ENCODE peak calls at places on chromosomes 7 and 10, in five cellular contexts. F is K562, G is upper lobe of left lung, L is HepG2, I is GM12878. C is an unnamed sample.

GRCh38 chr10:84293574-84294016 is 34.8 kb upstream of the CCSER2 start:
- ATAC-seq in F (peak; percentile 95), L (no peak), I (peak; percentile 13), G (no peak), C (no peak)

GRCh38 chr10:47286591-47287325 is 13.2 kb upstream of the GDF10 start:
- ATAC-seq in F (no peak), G (no peak), L (no peak), I (no peak), C (no peak)

GRCh38 chr7:51357821-51358220 is 41.2 kb upstream of the COBL start:
- ATAC-seq in G (no peak), I (no peak), L (no peak), F (no peak), C (no peak)

GRCh38 chr10:45433716-45434469 is 59.9 kb downstream of the ALOX5 start:
- ATAC-seq in F (no peak), G (no peak), L (peak; percentile 41), I (peak; percentile 96), C (no peak)

GRCh38 chr7:74466196-74466813 is 12.6 kb downstream of the GTF2IRD1 start:
- ATAC-seq in G (no peak), L (peak; percentile 21), I (no peak), F (no peak), C (peak; percentile 77)

GRCh38 chr10:77844713-77845454 is 81.7 kb downstream of the DLG5 start:
- ATAC-seq in L (no peak), G (no peak), I (no peak), F (no peak), C (peak; percentile 41)

GRCh38 chr7:127850195-127850594 is 181.0 kb downstream of the LRRC4 start:
- ATAC-seq in F (no peak), G (no peak), I (no peak), L (no peak), C (no peak)

GRCh38 chr7:84700563-84701370 is 486.1 kb downstream of the SEMA3D start:
- ATAC-seq in F (no peak), G (no peak), L (no peak), I (no peak), C (no peak)

GRCh38 chr7:126493801-126494200 is 758.9 kb downstream of the GRM8 start:
- ATAC-seq in I (no peak), L (no peak), G (no peak), F (no peak), C (no peak)

GRCh38 chr10:36886303-36886891 is 239.0 kb upstream of the ANKRD30A start:
- ATAC-seq in L (no peak), G (no peak), I (no peak), F (no peak), C (no peak)

GRCh38 chr10:103802637-103803353 is 52.6 kb downstream of the SH3PXD2A start:
- ATAC-seq in F (no peak), I (no peak), L (no peak), G (no peak), C (no peak)

GRCh38 chr7:41247128-41247865 is 455.6 kb downstream of the INHBA start:
- ATAC-seq in G (no peak), I (peak; percentile 50), L (no peak), F (no peak), C (no peak)

GRCh38 chr7:132004528-132004927 is 448.1 kb upstream of the PODXL start:
- ATAC-seq in F (peak; percentile 61), I (no peak), G (no peak), L (no peak), C (peak; percentile 57)

GRCh38 chr10:96263684-96264083 is 7.7 kb downstream of the BLNK start:
- ATAC-seq in I (peak; percentile 68), L (no peak), F (no peak), G (no peak), C (peak; percentile 43)

DNA sequence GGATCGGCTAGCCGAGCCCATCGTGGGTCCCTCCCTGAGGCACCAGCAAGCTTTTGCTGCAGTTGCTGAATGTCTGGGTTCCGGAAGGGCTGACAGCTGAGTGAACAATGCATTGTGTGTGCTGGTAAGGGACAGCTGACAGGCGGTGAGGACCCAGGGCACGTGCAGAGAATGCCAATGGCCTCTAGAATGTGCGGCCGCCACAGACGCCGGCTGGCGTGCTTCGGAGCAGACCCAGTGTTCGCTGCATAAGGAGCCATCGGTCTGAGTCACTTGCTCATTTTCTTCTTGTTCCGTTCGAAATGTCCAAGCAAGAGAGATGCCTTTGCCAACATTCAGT is 1.7 kb downstream of the ADGRA1 start:
- ATAC-seq in F (no peak), L (no peak), G (no peak), I (no peak), C (no peak)
- H3K27ac ChIP-seq in F (no peak overlapping the region), L (no peak overlapping the region), G (no peak overlapping the region), I (no peak overlapping the region), C (no peak overlapping the region)

GRCh38 chr10:71666607-71667373 is 52.8 kb downstream of the C10orf105 start:
- ATAC-seq in L (no peak), I (peak; percentile 57), G (no peak), F (no peak), C (peak; percentile 48)
- TF ChIP-seq EP300 in L (no peak), I (no peak), G (no peak), F (no peak), C (no peak)

GRCh38 chr10:120458432-120458831 is 1.4 kb downstream of the PLPP4 start:
- ATAC-seq in I (no peak), G (no peak), F (no peak), L (no peak), C (no peak)

GRCh38 chr10:120456626-120457430 is at the start of gene PLPP4:
- ATAC-seq in F (peak; percentile 48), G (peak; percentile 74), L (peak; percentile 81), I (peak; percentile 67), C (peak; percentile 42)

GRCh38 chr10:120456143-120456625 is 843 bp upstream of the PLPP4 start:
- ATAC-seq in I (no peak), L (peak; percentile 29), G (no peak), F (no peak), C (no peak)

GRCh38 chr10:120459185-120459584 is 2.2 kb downstream of the PLPP4 start:
- ATAC-seq in F (no peak), G (no peak), L (no peak), I (no peak), C (no peak)

DNA sequence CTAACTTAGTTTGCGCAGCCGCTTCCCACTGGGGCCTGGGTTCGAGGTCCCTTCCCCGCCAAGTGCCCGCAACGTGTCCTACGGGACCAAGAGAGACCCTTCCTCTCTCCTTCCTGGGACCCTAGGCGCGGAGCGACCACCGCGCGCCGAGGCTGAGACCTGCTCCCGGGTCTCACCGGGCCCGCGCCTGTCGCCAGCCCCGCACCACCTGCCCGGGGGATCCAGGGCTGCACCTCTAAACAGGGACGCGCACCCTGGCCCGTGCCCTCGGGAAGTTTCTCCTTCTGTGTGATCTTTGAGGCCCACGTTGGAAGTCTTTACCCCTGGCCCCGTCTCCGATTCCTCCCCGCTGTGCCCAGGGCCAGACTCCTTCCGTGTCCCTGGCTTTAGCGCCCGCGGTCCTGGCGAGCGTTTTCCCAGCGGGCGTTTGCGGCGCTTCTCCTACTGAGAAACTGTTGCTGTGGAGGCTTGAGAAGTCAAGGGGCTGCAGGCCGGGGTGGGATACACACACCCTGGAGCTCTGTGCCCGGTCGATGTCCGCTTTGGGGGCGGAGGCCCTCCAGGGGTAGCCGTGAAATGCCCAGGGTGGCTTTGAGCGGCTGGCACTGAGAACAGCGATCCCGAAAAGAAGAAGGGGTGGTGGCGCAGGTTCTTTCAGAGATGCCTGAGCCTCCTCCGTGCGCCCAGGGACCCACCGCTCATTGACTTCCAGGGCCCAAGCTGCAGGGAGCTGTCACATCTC is 575 bp downstream of the PLPP4 start:
- ATAC-seq in G (no peak), F (no peak), I (no peak), L (no peak), C (no peak)
- H3K27me3 ChIP-seq in G (no peaks in the 10 kb centered on the region), F (peaks cover 11% of the 10 kb centered on the region), I (peaks cover 5% of the 10 kb centered on the region), L (peaks cover 42% of the 10 kb centered on the region), C (peaks cover 67% of the 10 kb centered on the region)

GRCh38 chr7:25014735-25015134 is 34.8 kb upstream of the OSBPL3 start:
- ATAC-seq in F (no peak), L (no peak), G (peak; percentile 92), I (no peak), C (no peak)
- H3K27ac ChIP-seq in F (no peak overlapping the region), L (no peak overlapping the region), G (no peak overlapping the region), I (no peak overlapping the region), C (no peak overlapping the region)

DNA sequence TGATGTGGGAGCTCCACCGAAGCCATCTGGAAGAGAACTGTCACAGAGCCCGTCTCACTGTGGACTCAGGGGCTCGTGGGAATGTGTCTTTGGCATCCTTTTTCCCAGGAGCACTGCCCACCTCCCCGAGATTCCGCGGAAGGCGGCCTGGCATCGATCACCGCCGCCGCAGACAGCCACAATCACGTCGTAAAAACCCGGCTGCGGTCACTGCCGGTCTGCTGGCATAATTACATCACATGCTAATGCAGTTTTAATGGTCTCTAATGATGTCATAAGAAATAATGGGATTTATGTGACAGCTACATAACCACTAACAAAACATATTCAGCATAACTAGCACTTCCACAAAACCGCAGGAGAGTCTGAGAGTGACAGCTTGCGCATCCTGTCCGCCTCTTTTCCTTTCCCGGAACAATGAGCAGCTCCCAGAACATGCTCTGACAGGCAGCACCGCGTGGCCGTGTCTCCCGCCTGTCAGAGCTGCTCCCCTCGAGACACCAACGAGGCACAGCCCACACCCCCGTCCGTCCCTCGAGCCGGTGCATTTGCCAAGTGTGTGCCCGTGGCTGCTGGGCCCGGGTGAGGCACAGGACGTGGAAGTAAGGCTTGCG is 490.0 kb downstream of the PTPRN2 start:
- ATAC-seq in F (peak; percentile 27), I (no peak), G (no peak), L (no peak), C (no peak)
- TF ChIP-seq EP300 in F (no peak), I (no peak), G (no peak), L (no peak), C (no peak)

DNA sequence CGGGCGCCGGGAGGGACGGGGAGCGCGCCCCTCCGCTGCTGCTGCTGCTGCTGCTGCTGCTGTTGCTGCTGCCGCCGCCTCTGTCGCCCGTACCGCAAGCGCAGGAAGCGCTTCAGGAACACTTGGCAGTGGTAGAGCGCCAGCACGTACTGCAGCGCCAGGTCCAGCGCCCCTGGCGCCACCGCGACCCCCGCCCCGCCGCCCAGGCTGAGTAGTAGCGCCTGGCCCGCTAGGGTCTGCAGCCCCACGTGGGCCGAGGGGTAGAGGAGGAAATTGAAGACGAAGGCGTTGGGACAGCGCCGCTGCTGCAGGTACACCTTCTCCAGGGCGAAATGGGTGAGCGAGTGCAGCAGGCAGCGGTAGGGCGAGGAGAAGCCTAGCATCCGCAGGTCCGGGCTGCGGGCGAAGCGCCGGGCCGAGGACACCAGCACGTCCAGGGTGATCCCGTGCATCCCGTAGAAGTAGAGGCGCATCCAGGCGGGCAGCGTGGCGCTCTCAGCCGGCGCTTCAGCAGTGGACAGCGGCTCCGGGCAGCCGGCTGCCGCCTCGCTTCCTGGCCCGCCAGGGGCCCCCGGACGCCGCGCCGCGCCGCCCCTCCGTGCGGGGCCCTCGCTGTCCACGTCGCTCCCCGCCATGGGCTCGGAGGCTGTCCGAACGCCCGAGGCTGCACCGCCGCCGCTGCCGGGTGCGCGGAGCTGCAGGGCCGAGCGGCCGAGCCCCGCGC is at the start of gene TMEM229A:
- ATAC-seq in L (peak; percentile 87), G (peak; percentile 76), F (no peak), I (no peak), C (peak; percentile 71)
- H3K27me3 ChIP-seq in L (peaks cover 13% of the 10 kb centered on the region), G (no peaks in the 10 kb centered on the region), F (peaks cover 12% of the 10 kb centered on the region), I (peaks cover 1% of the 10 kb centered on the region), C (peaks cover 49% of the 10 kb centered on the region)

C was measured in gastroesophageal sphincter.